ENCODE peak calls at places on chromosomes 6 and 20, in eight cellular contexts. R is activated B cell treated with CpG ODN at 0.5 μM for 24 hours; M is effector CD4-positive, alpha-beta T cell; W is HL-60; V is stimulated activated CD4-positive, alpha-beta T cell treated with anti-CD3 and anti-CD28 coated beads, Interleukin-12 subunit alpha, Interleukin-12 subunit beta, amount 100 ng/mL, for 48 hours; F is T-helper 1 cell; U is fibroblast of pulmonary artery; H is activated T-helper 1 cell treated with anti-CD3 and anti-CD28 coated beads, Interleukin-2, amount 50 U/mL, for 16 hours. S is an unnamed sample.

GRCh38 chr20:891121-892080 is 24.7 kb downstream of the ANGPT4 start:
- DNase-seq in U (peak; percentile 37), H (no peak), R (no peak), M (no peak), F (no peak), V (no peak), W (no peak), S (no peak)

GRCh38 chr20:51420111-51420510 is 122.4 kb downstream of the NFATC2 start:
- DNase-seq in W (peak; percentile 14), V (no peak), R (no peak), U (peak; percentile 47), H (no peak), F (no peak), M (no peak), S (peak; percentile 53)

GRCh38 chr6:30329331-30329730 is 2.6 kb downstream of the TRIM39 start:
- DNase-seq in R (no peak), V (no peak), M (no peak), W (peak; percentile 95), F (no peak), H (no peak), U (no peak), S (no peak)

GRCh38 chr6:112155900-112156299 is 68.5 kb downstream of the FAM229B start:
- DNase-seq in H (no peak), W (no peak), U (peak; percentile 68), R (no peak), F (no peak), V (no peak), M (no peak), S (no peak)

GRCh38 chr6:155152211-155153076 is 111.4 kb upstream of the CLDN20 start:
- DNase-seq in M (no peak), V (no peak), W (no peak), U (no peak), R (no peak), F (no peak), H (no peak), S (no peak)

GRCh38 chr20:219290-220115 is 7.6 kb upstream of the DEFB129 start:
- DNase-seq in R (no peak), F (no peak), U (peak; percentile 21), W (no peak), M (no peak), H (no peak), V (no peak), S (peak; percentile 27)

GRCh38 chr6:22530506-22530905 is 38.9 kb upstream of the HDGFL1 start:
- DNase-seq in V (no peak), R (no peak), W (no peak), H (no peak), F (no peak), U (no peak), M (no peak), S (no peak)

GRCh38 chr6:79504372-79504771 is 32.9 kb downstream of the LCA5 start:
- DNase-seq in W (no peak), H (no peak), U (no peak), V (no peak), R (no peak), M (no peak), F (no peak), S (no peak)

GRCh38 chr6:170209354-170210025 is 81.4 kb downstream of the DLL1 start:
- DNase-seq in R (no peak), V (no peak), W (no peak), F (no peak), M (no peak), H (no peak), U (no peak), S (no peak)

S was measured in foreskin keratinocyte.